ENCODE peak calls at places on chromosomes 3 and 15, in nine cellular contexts. One of them, this sample, is unnamed.

GRCh38 chr15:40769310-40770146 is at the start of gene C15orf62:
- DNase-seq in A549: no peak
- DNase-seq in HCT116: no peak
- DNase-seq in HepG2: no peak
- DNase-seq in K562: no peak
- DNase-seq in GM23338: no peak
- DNase-seq in Panc1: no peak
- DNase-seq in SK-N-SH: peak
- DNase-seq in GM12878: peak
- DNase-seq in this sample: peak

GRCh38 chr3:64157150-64158035 is 67.9 kb downstream of the PRICKLE2 start:
- DNase-seq in GM23338: no peak
- DNase-seq in HCT116: no peak
- DNase-seq in GM12878: no peak
- DNase-seq in K562: no peak
- DNase-seq in HepG2: no peak
- DNase-seq in Panc1: no peak
- DNase-seq in A549: no peak
- DNase-seq in SK-N-SH: peak
- DNase-seq in this sample: no peak

GRCh38 chr15:71103102-71103676 is 12.1 kb upstream of the THSD4 start:
- DNase-seq in A549: peak
- DNase-seq in K562: no peak
- DNase-seq in SK-N-SH: no peak
- DNase-seq in GM23338: no peak
- DNase-seq in Panc1: no peak
- DNase-seq in HCT116: peak
- DNase-seq in GM12878: peak
- DNase-seq in HepG2: peak
- DNase-seq in this sample: no peak

GRCh38 chr15:66647358-66647757 is 54.7 kb upstream of the SMAD6 start:
- DNase-seq in GM23338: no peak
- DNase-seq in Panc1: no peak
- DNase-seq in HepG2: no peak
- DNase-seq in HCT116: no peak
- DNase-seq in K562: no peak
- DNase-seq in GM12878: no peak
- DNase-seq in A549: no peak
- DNase-seq in SK-N-SH: peak
- DNase-seq in this sample: no peak

GRCh38 chr3:10263549-10264363 is 15.5 kb downstream of the TATDN2 start:
- DNase-seq in HepG2: no peak
- DNase-seq in K562: peak
- DNase-seq in A549: peak
- DNase-seq in HCT116: peak
- DNase-seq in GM23338: peak
- DNase-seq in Panc1: no peak
- DNase-seq in SK-N-SH: peak
- DNase-seq in GM12878: no peak
- DNase-seq in this sample: peak

GRCh38 chr3:46372492-46373359 is 2.0 kb downstream of the CCR5 start:
- DNase-seq in GM23338: peak
- DNase-seq in K562: no peak
- DNase-seq in GM12878: no peak
- DNase-seq in A549: no peak
- DNase-seq in HepG2: no peak
- DNase-seq in SK-N-SH: no peak
- DNase-seq in Panc1: no peak
- DNase-seq in HCT116: no peak
- DNase-seq in this sample: peak

GRCh38 chr3:98574157-98574556 is 19.3 kb downstream of the CPOX start:
- DNase-seq in A549: no peak
- DNase-seq in Panc1: no peak
- DNase-seq in GM23338: no peak
- DNase-seq in HCT116: no peak
- DNase-seq in GM12878: no peak
- DNase-seq in HepG2: no peak
- DNase-seq in K562: no peak
- DNase-seq in SK-N-SH: no peak
- DNase-seq in this sample: no peak

GRCh38 chr3:130800829-130801228 is 54.2 kb upstream of the PIK3R4 start:
- DNase-seq in HepG2: peak
- DNase-seq in HCT116: no peak
- DNase-seq in Panc1: no peak
- DNase-seq in A549: no peak
- DNase-seq in SK-N-SH: no peak
- DNase-seq in GM23338: peak
- DNase-seq in GM12878: no peak
- DNase-seq in K562: no peak
- DNase-seq in this sample: no peak

GRCh38 chr15:72222433-72222832 is 8.6 kb downstream of the PKM start:
- DNase-seq in SK-N-SH: no peak
- DNase-seq in Panc1: no peak
- DNase-seq in K562: no peak
- DNase-seq in HepG2: no peak
- DNase-seq in HCT116: no peak
- DNase-seq in GM12878: no peak
- DNase-seq in GM23338: no peak
- DNase-seq in A549: peak
- DNase-seq in this sample: no peak

GRCh38 chr15:35624881-35625280 is 78.9 kb upstream of the DPH6 start:
- DNase-seq in HepG2: no peak
- DNase-seq in SK-N-SH: no peak
- DNase-seq in GM23338: no peak
- DNase-seq in Panc1: no peak
- DNase-seq in A549: no peak
- DNase-seq in K562: no peak
- DNase-seq in HCT116: no peak
- DNase-seq in GM12878: no peak
- DNase-seq in this sample: no peak

GRCh38 chr15:81023483-81024264 is 23.0 kb downstream of the TLNRD1 start:
- DNase-seq in K562: peak
- DNase-seq in A549: no peak
- DNase-seq in HepG2: no peak
- DNase-seq in GM12878: peak
- DNase-seq in SK-N-SH: no peak
- DNase-seq in GM23338: no peak
- DNase-seq in HCT116: no peak
- DNase-seq in Panc1: no peak
- DNase-seq in this sample: peak

GRCh38 chr15:43872416-43873020 is 45.7 kb downstream of the WDR76 start:
- DNase-seq in HepG2: peak
- DNase-seq in K562: peak
- DNase-seq in GM23338: peak
- DNase-seq in SK-N-SH: peak
- DNase-seq in HCT116: peak
- DNase-seq in A549: peak
- DNase-seq in Panc1: peak
- DNase-seq in GM12878: peak
- DNase-seq in this sample: peak

GRCh38 chr3:45188714-45189659 is 37.1 kb downstream of the TMEM158 start:
- DNase-seq in GM23338: no peak
- DNase-seq in SK-N-SH: no peak
- DNase-seq in GM12878: no peak
- DNase-seq in HCT116: no peak
- DNase-seq in A549: no peak
- DNase-seq in HepG2: peak
- DNase-seq in K562: no peak
- DNase-seq in Panc1: no peak
- DNase-seq in this sample: no peak

GRCh38 chr15:65406402-65407000 is 16.2 kb downstream of the IGDCC4 start:
- DNase-seq in SK-N-SH: no peak
- DNase-seq in GM12878: no peak
- DNase-seq in K562: no peak
- DNase-seq in HepG2: no peak
- DNase-seq in GM23338: no peak
- DNase-seq in HCT116: no peak
- DNase-seq in A549: no peak
- DNase-seq in Panc1: no peak
- DNase-seq in this sample: no peak

GRCh38 chr3:111588527-111588926 is 6.6 kb downstream of the ZBED2 start:
- DNase-seq in Panc1: no peak
- DNase-seq in HepG2: no peak
- DNase-seq in HCT116: no peak
- DNase-seq in GM12878: no peak
- DNase-seq in K562: no peak
- DNase-seq in A549: no peak
- DNase-seq in SK-N-SH: no peak
- DNase-seq in GM23338: no peak
- DNase-seq in this sample: no peak

GRCh38 chr3:76487446-76487845 is 552.5 kb upstream of the ROBO2 start:
- DNase-seq in K562: no peak
- DNase-seq in GM23338: no peak
- DNase-seq in GM12878: no peak
- DNase-seq in SK-N-SH: no peak
- DNase-seq in HepG2: no peak
- DNase-seq in HCT116: no peak
- DNase-seq in A549: no peak
- DNase-seq in Panc1: no peak
- DNase-seq in this sample: no peak

GRCh38 chr3:137768361-137769320 is 4.5 kb downstream of the SOX14 start:
- DNase-seq in GM23338: peak
- DNase-seq in HCT116: no peak
- DNase-seq in Panc1: no peak
- DNase-seq in A549: no peak
- DNase-seq in K562: no peak
- DNase-seq in GM12878: no peak
- DNase-seq in SK-N-SH: peak
- DNase-seq in HepG2: no peak
- DNase-seq in this sample: no peak

GRCh38 chr15:58285921-58286278 is 145.9 kb upstream of the LIPC start:
- DNase-seq in A549: no peak
- DNase-seq in K562: no peak
- DNase-seq in HCT116: no peak
- DNase-seq in SK-N-SH: no peak
- DNase-seq in GM12878: no peak
- DNase-seq in Panc1: no peak
- DNase-seq in HepG2: peak
- DNase-seq in GM23338: no peak
- DNase-seq in this sample: no peak

GRCh38 chr15:95501865-95502264 is 828.6 kb upstream of the NR2F2 start:
- DNase-seq in A549: no peak
- DNase-seq in GM23338: no peak
- DNase-seq in HepG2: no peak
- DNase-seq in GM12878: no peak
- DNase-seq in Panc1: no peak
- DNase-seq in HCT116: no peak
- DNase-seq in K562: no peak
- DNase-seq in SK-N-SH: no peak
- DNase-seq in this sample: no peak

GRCh38 chr3:56094170-56094569 is 374.1 kb downstream of the ERC2 start:
- DNase-seq in GM12878: no peak
- DNase-seq in K562: no peak
- DNase-seq in HCT116: no peak
- DNase-seq in GM23338: peak
- DNase-seq in HepG2: no peak
- DNase-seq in A549: no peak
- DNase-seq in Panc1: no peak
- DNase-seq in SK-N-SH: no peak
- DNase-seq in this sample: no peak

DNA sequence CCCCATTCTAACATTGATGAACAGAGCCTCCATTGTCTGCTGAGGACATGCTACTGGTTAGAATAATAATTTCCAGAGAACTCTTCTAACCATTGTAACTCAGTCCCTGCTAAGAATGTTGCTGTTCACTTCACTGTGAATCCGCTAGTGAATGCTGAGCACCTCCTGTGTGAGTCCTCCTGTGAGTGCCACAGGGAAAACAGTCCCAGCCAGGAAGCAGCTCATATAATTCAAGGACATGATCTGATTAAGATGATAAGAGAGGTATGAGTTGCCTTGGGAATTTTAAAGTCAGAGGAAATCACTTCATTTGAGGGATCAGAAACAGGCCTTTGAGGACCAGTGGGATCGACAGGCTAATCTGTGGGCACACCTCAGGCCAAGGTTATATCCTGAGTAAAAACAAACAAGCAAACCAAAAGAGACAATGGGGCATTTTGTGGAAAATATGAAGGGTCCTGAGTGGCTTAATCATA is 33.9 kb upstream of the GPR160 start:
- DNase-seq in A549: no peak
- DNase-seq in HepG2: peak
- DNase-seq in GM12878: no peak
- DNase-seq in SK-N-SH: no peak
- DNase-seq in K562: no peak
- DNase-seq in GM23338: no peak
- DNase-seq in HCT116: no peak
- DNase-seq in Panc1: no peak
- DNase-seq in this sample: no peak
- H3K27ac ChIP-seq in A549: no peak
- H3K27ac ChIP-seq in HepG2: peak
- H3K27ac ChIP-seq in GM12878: no peak
- H3K27ac ChIP-seq in SK-N-SH: no peak
- H3K27ac ChIP-seq in K562: no peak
- H3K27ac ChIP-seq in GM23338: no peak
- H3K27ac ChIP-seq in HCT116: no peak
- H3K27ac ChIP-seq in Panc1: no peak
- H3K27ac ChIP-seq in this sample: peak

DNA sequence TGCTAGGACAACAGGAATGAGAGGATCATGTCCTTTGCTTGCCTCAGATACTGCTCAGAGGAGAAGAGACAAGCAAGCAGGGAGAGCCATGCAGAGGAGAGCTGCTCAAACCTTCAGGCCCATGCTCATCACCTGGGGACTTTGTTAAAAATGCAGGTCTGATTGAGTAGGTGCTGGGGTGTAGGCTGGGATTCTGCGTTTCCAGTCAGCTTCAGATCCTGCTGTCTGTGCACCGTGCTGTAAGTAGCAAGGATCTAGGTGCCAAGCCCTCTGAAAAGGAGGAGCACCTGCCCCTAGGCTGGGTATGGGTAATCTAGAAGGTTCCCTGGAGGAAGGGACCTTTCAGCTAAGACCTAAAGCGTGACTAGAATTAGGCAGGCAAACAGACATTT is 7.3 kb downstream of the FLNB start:
- DNase-seq in SK-N-SH: no peak
- DNase-seq in GM23338: no peak
- DNase-seq in K562: no peak
- DNase-seq in GM12878: no peak
- DNase-seq in HCT116: no peak
- DNase-seq in HepG2: no peak
- DNase-seq in Panc1: no peak
- DNase-seq in A549: no peak
- DNase-seq in this sample: no peak
- TF ChIP-seq REST in SK-N-SH: no peak
- TF ChIP-seq REST in GM23338: no peak
- TF ChIP-seq REST in K562: no peak
- TF ChIP-seq REST in GM12878: no peak
- TF ChIP-seq REST in HCT116: no peak
- TF ChIP-seq REST in HepG2: no peak
- TF ChIP-seq REST in Panc1: no peak
- TF ChIP-seq REST in A549: no peak
- TF ChIP-seq REST in this sample: no peak

GRCh38 chr3:141312359-141313090 is 55.8 kb upstream of the ZBTB38 start:
- DNase-seq in HepG2: no peak
- DNase-seq in GM23338: no peak
- DNase-seq in GM12878: no peak
- DNase-seq in HCT116: no peak
- DNase-seq in SK-N-SH: no peak
- DNase-seq in K562: peak
- DNase-seq in A549: no peak
- DNase-seq in Panc1: no peak
- DNase-seq in this sample: no peak
- H3K27ac ChIP-seq in HepG2: peak
- H3K27ac ChIP-seq in GM23338: no peak
- H3K27ac ChIP-seq in GM12878: peak
- H3K27ac ChIP-seq in HCT116: peak
- H3K27ac ChIP-seq in SK-N-SH: peak
- H3K27ac ChIP-seq in K562: peak
- H3K27ac ChIP-seq in A549: peak
- H3K27ac ChIP-seq in Panc1: peak
- H3K27ac ChIP-seq in this sample: peak

GRCh38 chr15:50810128-50810527 is 44.6 kb upstream of the SPPL2A start:
- DNase-seq in K562: no peak
- DNase-seq in GM12878: no peak
- DNase-seq in HepG2: no peak
- DNase-seq in HCT116: no peak
- DNase-seq in A549: no peak
- DNase-seq in GM23338: no peak
- DNase-seq in SK-N-SH: no peak
- DNase-seq in Panc1: no peak
- DNase-seq in this sample: no peak
- TF ChIP-seq REST in K562: no peak
- TF ChIP-seq REST in GM12878: no peak
- TF ChIP-seq REST in HepG2: no peak
- TF ChIP-seq REST in HCT116: no peak
- TF ChIP-seq REST in A549: no peak
- TF ChIP-seq REST in GM23338: no peak
- TF ChIP-seq REST in SK-N-SH: no peak
- TF ChIP-seq REST in Panc1: no peak
- TF ChIP-seq REST in this sample: no peak

This sample was measured in HL-60.